ENCODE peak calls at places on chromosomes 3 and 15, in seven cellular contexts. D is stimulated activated CD4-positive, alpha-beta T cell treated with anti-CD3 and anti-CD28 coated beads, Interleukin-12 subunit alpha, Interleukin-12 subunit beta, amount 100 ng/mL, for 4 hours; K is nucleus accumbens; M is non-pigmented ciliary epithelial cell; P is Right ventricle myocardium inferior; U is GM04503; X is brain pericyte. N is an unnamed sample.

GRCh38 chr3:177317247-177317646 is 120.0 kb upstream of the TBL1XR1 start:
- DNase-seq in K (no peak), P (no peak), U (no peak), M (no peak), D (no peak), X (no peak), N (no peak)

GRCh38 chr3:105853801-105854432 is 14.9 kb downstream of the CBLB start:
- DNase-seq in D (no peak), M (no peak), K (no peak), X (no peak), P (no peak), U (no peak), N (no peak)

GRCh38 chr3:61777483-61777882 is 216.1 kb downstream of the PTPRG start:
- DNase-seq in M (no peak), P (no peak), D (no peak), U (no peak), X (no peak), K (no peak), N (no peak)

GRCh38 chr15:27133244-27133643 is 162.3 kb downstream of the GABRG3 start:
- DNase-seq in X (no peak), D (no peak), M (no peak), K (no peak), P (no peak), U (no peak), N (no peak)

GRCh38 chr15:69668963-69669362 is 216.3 kb downstream of the RPLP1 start:
- DNase-seq in K (no peak), P (peak), X (no peak), M (no peak), U (no peak), D (no peak), N (no peak)

GRCh38 chr3:167773584-167773983 is 38.1 kb downstream of the SERPINI1 start:
- DNase-seq in X (no peak), P (no peak), K (no peak), M (no peak), D (no peak), U (no peak), N (no peak)

GRCh38 chr15:40441012-40441735 is 421 bp downstream of the BAHD1 start:
- DNase-seq in P (no peak), U (no peak), M (no peak), D (no peak), X (no peak), K (peak), N (no peak)

GRCh38 chr3:67783281-67784250 is 129.2 kb upstream of the SUCLG2 start:
- DNase-seq in K (no peak), X (no peak), D (no peak), P (no peak), M (no peak), U (no peak), N (no peak)

GRCh38 chr3:25585361-25586166 is 79.1 kb downstream of the TOP2B start:
- DNase-seq in M (no peak), U (no peak), X (no peak), D (no peak), K (no peak), P (no peak), N (no peak)

GRCh38 chr3:107235923-107236315 is 141.3 kb upstream of the CCDC54 start:
- DNase-seq in U (no peak), M (peak), P (no peak), K (peak), D (no peak), X (peak), N (peak)

GRCh38 chr15:94324117-94324826 is 92.9 kb downstream of the MCTP2 start:
- DNase-seq in P (no peak), K (no peak), D (peak), U (no peak), M (no peak), X (no peak), N (peak)

GRCh38 chr3:117150628-117151027 is 441.0 kb downstream of the TUSC7 start:
- DNase-seq in K (no peak), X (no peak), D (no peak), M (no peak), P (no peak), U (no peak), N (no peak)

GRCh38 chr3:34263014-34263714 is 464.7 kb downstream of the PDCD6IP start:
- DNase-seq in U (no peak), M (no peak), X (no peak), P (no peak), K (no peak), D (no peak), N (no peak)

GRCh38 chr15:60338810-60339209 is 59.0 kb downstream of the ANXA2 start:
- DNase-seq in M (no peak), D (no peak), K (no peak), X (no peak), U (no peak), P (no peak), N (no peak)

GRCh38 chr3:24968076-24968475 is 460.0 kb upstream of the RARB start:
- DNase-seq in D (no peak), M (no peak), P (no peak), X (no peak), K (no peak), U (no peak), N (no peak)

GRCh38 chr3:10928961-10929471 is 63.5 kb upstream of the SLC6A1 start:
- DNase-seq in P (peak), K (no peak), X (no peak), D (no peak), M (no peak), U (no peak), N (no peak)

GRCh38 chr3:110568246-110568645 is 503.4 kb upstream of the NECTIN3 start:
- DNase-seq in P (no peak), D (no peak), X (no peak), M (peak), K (no peak), U (peak), N (no peak)

GRCh38 chr15:75030023-75030413 is 6.6 kb downstream of the PPCDC start:
- DNase-seq in P (no peak), D (no peak), U (peak), X (no peak), K (peak), M (no peak), N (no peak)

GRCh38 chr3:84547207-84547606 is 411.6 kb upstream of the CADM2 start:
- DNase-seq in K (no peak), X (no peak), P (no peak), D (no peak), M (peak), U (no peak), N (no peak)

GRCh38 chr15:99250001-99250400 is 620 bp upstream of the TTC23 start:
- DNase-seq in P (no peak), X (no peak), D (no peak), U (no peak), K (no peak), M (no peak), N (no peak)

GRCh38 chr15:25947336-25948080 is 84.4 kb upstream of the ATP10A start:
- DNase-seq in K (peak), U (no peak), M (no peak), X (no peak), D (no peak), P (no peak), N (peak)

GRCh38 chr3:139466369-139466768 is 9.9 kb downstream of the RBP2 start:
- DNase-seq in M (no peak), P (no peak), D (no peak), K (no peak), X (no peak), U (no peak), N (no peak)

GRCh38 chr15:59689626-59690236 is 611 bp upstream of the BNIP2 start:
- DNase-seq in K (peak), U (peak), M (no peak), P (peak), X (no peak), D (peak), N (peak)

GRCh38 chr3:133448478-133449122 is 48.7 kb downstream of the BFSP2 start:
- DNase-seq in K (no peak), X (no peak), M (no peak), P (no peak), D (peak), U (no peak), N (no peak)

GRCh38 chr3:187616307-187616939 is 53.8 kb downstream of the SST start:
- DNase-seq in D (peak), K (no peak), U (no peak), X (no peak), M (no peak), P (peak), N (no peak)

GRCh38 chr3:61663728-61664492 is 102.5 kb downstream of the PTPRG start:
- DNase-seq in M (peak), P (no peak), X (peak), D (no peak), K (no peak), U (peak), N (no peak)

GRCh38 chr3:10757821-10758130 is 58.3 kb upstream of the SLC6A11 start:
- DNase-seq in X (no peak), U (no peak), P (no peak), D (no peak), K (no peak), M (no peak), N (no peak)

GRCh38 chr3:99651561-99651960 is 13.2 kb downstream of the COL8A1 start:
- DNase-seq in D (no peak), U (no peak), P (no peak), X (no peak), K (no peak), M (no peak), N (no peak)

GRCh38 chr15:66631616-66632263 is 65.9 kb upstream of the LCTL start:
- DNase-seq in U (no peak), P (no peak), K (no peak), M (no peak), X (no peak), D (no peak), N (no peak)

GRCh38 chr15:88274534-88275460 is 18.3 kb upstream of the NTRK3 start:
- DNase-seq in K (no peak), M (no peak), X (no peak), D (peak), U (no peak), P (no peak), N (peak)